ENCODE peak calls at places on chromosomes 6 and 20, in ten cellular contexts. G, N, H, P, I, O, Z, K, F and S are unnamed samples.

GRCh38 chr6:163986313-163986712 is 571.8 kb downstream of the QKI start:
- DNase-seq in G (no peak), N (no peak), H (no peak), P (no peak), I (no peak), O (no peak), Z (no peak), K (no peak), F (no peak), S (no peak)

GRCh38 chr6:45816674-45817297 is 198.9 kb downstream of the CLIC5 start:
- DNase-seq in G (no peak), N (no peak), H (no peak), P (no peak), I (no peak), O (no peak), Z (no peak), K (no peak), F (no peak), S (no peak)

GRCh38 chr6:37919417-37920157 is 100.1 kb downstream of the ZFAND3 start:
- DNase-seq in G (no peak), N (no peak), H (no peak), P (no peak), I (no peak), O (no peak), Z (no peak), K (no peak), F (no peak), S (no peak)

GRCh38 chr6:113632220-113632864 is 224.8 kb upstream of the MARCKS start:
- DNase-seq in G (peak), N (peak), H (no peak), P (no peak), I (peak), O (peak), Z (peak), K (peak), F (peak), S (peak)

GRCh38 chr6:32154514-32155161 is 697 bp downstream of the PPT2 start:
- DNase-seq in G (peak), N (peak), H (peak), P (peak), I (peak), O (peak), Z (no peak), K (peak), F (peak), S (no peak)

GRCh38 chr6:129120856-129121255 is 237.9 kb downstream of the LAMA2 start:
- DNase-seq in G (peak), N (peak), H (no peak), P (no peak), I (no peak), O (no peak), Z (no peak), K (no peak), F (no peak), S (no peak)

GRCh38 chr6:16344756-16345155 is 106.4 kb downstream of the GMPR start:
- DNase-seq in G (no peak), N (no peak), H (no peak), P (no peak), I (no peak), O (no peak), Z (no peak), K (no peak), F (no peak), S (no peak)

GRCh38 chr6:98823845-98824162 is 10.6 kb upstream of the POU3F2 start:
- DNase-seq in G (no peak), N (no peak), H (no peak), P (no peak), I (no peak), O (no peak), Z (no peak), K (no peak), F (no peak), S (no peak)

GRCh38 chr6:1325471-1326309 is 13.8 kb downstream of the FOXQ1 start:
- DNase-seq in G (peak), N (no peak), H (no peak), P (no peak), I (no peak), O (no peak), Z (peak), K (peak), F (no peak), S (peak)

GRCh38 chr20:32675223-32675975 is 1.7 kb upstream of the C20orf203 start:
- DNase-seq in G (no peak), N (no peak), H (no peak), P (no peak), I (no peak), O (no peak), Z (no peak), K (no peak), F (no peak), S (no peak)

GRCh38 chr20:62368629-62369507 is 1.8 kb upstream of the LAMA5 start:
- DNase-seq in G (peak), N (no peak), H (no peak), P (peak), I (no peak), O (no peak), Z (no peak), K (peak), F (no peak), S (no peak)

GRCh38 chr20:32450484-32451061 is 92.4 kb downstream of the ASXL1 start:
- DNase-seq in G (no peak), N (no peak), H (no peak), P (no peak), I (no peak), O (no peak), Z (no peak), K (no peak), F (no peak), S (no peak)

GRCh38 chr20:25058797-25059486 is 1.0 kb upstream of the ACSS1 start:
- DNase-seq in G (no peak), N (peak), H (no peak), P (no peak), I (no peak), O (no peak), Z (no peak), K (no peak), F (peak), S (no peak)

GRCh38 chr6:20126789-20127653 is 85.2 kb downstream of the MBOAT1 start:
- DNase-seq in G (peak), N (peak), H (peak), P (peak), I (peak), O (peak), Z (no peak), K (peak), F (peak), S (peak)

GRCh38 chr20:51661609-51662178 is 106.5 kb downstream of the ATP9A start:
- DNase-seq in G (peak), N (no peak), H (peak), P (no peak), I (no peak), O (peak), Z (no peak), K (peak), F (no peak), S (peak)

GRCh38 chr6:27241443-27241842 is 6.1 kb upstream of the PRSS16 start:
- DNase-seq in G (no peak), N (no peak), H (no peak), P (no peak), I (no peak), O (no peak), Z (no peak), K (no peak), F (no peak), S (peak)

GRCh38 chr20:57398231-57398821 is 7.1 kb downstream of the RBM38 start:
- DNase-seq in G (no peak), N (no peak), H (peak), P (peak), I (peak), O (peak), Z (no peak), K (no peak), F (peak), S (no peak)

GRCh38 chr6:43969158-43969981 is 157.9 kb downstream of the MRPL14 start:
- DNase-seq in G (no peak), N (no peak), H (no peak), P (no peak), I (no peak), O (no peak), Z (no peak), K (no peak), F (no peak), S (no peak)

GRCh38 chr6:105794263-105794662 is 291.9 kb upstream of the PRDM1 start:
- DNase-seq in G (no peak), N (peak), H (no peak), P (no peak), I (peak), O (no peak), Z (no peak), K (no peak), F (peak), S (no peak)

GRCh38 chr20:8082999-8083398 is 49.1 kb upstream of the PLCB1 start:
- DNase-seq in G (no peak), N (peak), H (no peak), P (no peak), I (peak), O (no peak), Z (no peak), K (no peak), F (no peak), S (no peak)

GRCh38 chr6:128111096-128111495 is 210.2 kb upstream of the THEMIS start:
- DNase-seq in G (no peak), N (no peak), H (no peak), P (no peak), I (no peak), O (no peak), Z (no peak), K (no peak), F (no peak), S (no peak)

GRCh38 chr6:132960720-132961119 is 146.4 kb downstream of the RPS12 start:
- DNase-seq in G (peak), N (no peak), H (no peak), P (no peak), I (no peak), O (no peak), Z (no peak), K (peak), F (no peak), S (peak)

GRCh38 chr6:50264995-50265571 is 215.4 kb upstream of the DEFB112 start:
- DNase-seq in G (peak), N (no peak), H (no peak), P (no peak), I (no peak), O (no peak), Z (no peak), K (peak), F (no peak), S (no peak)

GRCh38 chr20:35008411-35009342 is 53.0 kb downstream of the MYH7B start:
- DNase-seq in G (no peak), N (peak), H (no peak), P (no peak), I (no peak), O (no peak), Z (no peak), K (no peak), F (peak), S (no peak)

GRCh38 chr6:51467231-51467952 is 620.0 kb downstream of the PKHD1 start:
- DNase-seq in G (no peak), N (no peak), H (no peak), P (no peak), I (no peak), O (no peak), Z (no peak), K (no peak), F (no peak), S (no peak)

GRCh38 chr6:152404936-152405595 is 232.1 kb downstream of the SYNE1 start:
- DNase-seq in G (peak), N (no peak), H (no peak), P (no peak), I (no peak), O (no peak), Z (no peak), K (peak), F (no peak), S (peak)

GRCh38 chr6:139439278-139439813 is 64.9 kb upstream of the CITED2 start:
- DNase-seq in G (no peak), N (no peak), H (no peak), P (no peak), I (no peak), O (no peak), Z (no peak), K (peak), F (no peak), S (no peak)

GRCh38 chr20:4297141-4297826 is 281.9 kb upstream of the RNF24 start:
- DNase-seq in G (no peak), N (peak), H (no peak), P (no peak), I (no peak), O (no peak), Z (no peak), K (no peak), F (peak), S (no peak)

GRCh38 chr6:26445934-26446667 is 5.8 kb downstream of the BTN3A3 start:
- DNase-seq in G (no peak), N (no peak), H (peak), P (peak), I (no peak), O (peak), Z (no peak), K (no peak), F (no peak), S (no peak)

GRCh38 chr6:165889636-165890403 is 226.8 kb upstream of the PDE10A start:
- DNase-seq in G (peak), N (no peak), H (no peak), P (no peak), I (peak), O (no peak), Z (no peak), K (no peak), F (no peak), S (no peak)

GRCh38 chr6:139686308-139686707 is 311.9 kb upstream of the CITED2 start:
- DNase-seq in G (no peak), N (peak), H (no peak), P (no peak), I (no peak), O (no peak), Z (no peak), K (no peak), F (no peak), S (no peak)

GRCh38 chr6:139595183-139595582 is 220.7 kb upstream of the CITED2 start:
- DNase-seq in G (no peak), N (no peak), H (no peak), P (no peak), I (no peak), O (no peak), Z (no peak), K (peak), F (no peak), S (no peak)

GRCh38 chr6:73073238-73073637 is 152.1 kb downstream of the KHDC1L start:
- DNase-seq in G (no peak), N (no peak), H (no peak), P (no peak), I (no peak), O (no peak), Z (no peak), K (peak), F (no peak), S (no peak)

GRCh38 chr6:116971959-116972358 is 94.9 kb downstream of the RFX6 start:
- DNase-seq in G (no peak), N (no peak), H (no peak), P (peak), I (no peak), O (peak), Z (no peak), K (peak), F (no peak), S (no peak)

GRCh38 chr6:101539510-101540245 is 146.2 kb downstream of the GRIK2 start:
- DNase-seq in G (no peak), N (no peak), H (no peak), P (no peak), I (no peak), O (no peak), Z (peak), K (peak), F (no peak), S (peak)

GRCh38 chr20:22575737-22576136 is 8.6 kb downstream of the FOXA2 start:
- DNase-seq in G (no peak), N (no peak), H (no peak), P (no peak), I (no peak), O (no peak), Z (no peak), K (no peak), F (no peak), S (no peak)

GRCh38 chr6:30781697-30782424 is 37.5 kb upstream of the IER3 start:
- DNase-seq in G (peak), N (peak), H (no peak), P (peak), I (peak), O (no peak), Z (peak), K (peak), F (peak), S (peak)

GRCh38 chr20:828987-829386 is 4.5 kb upstream of the FAM110A start:
- DNase-seq in G (no peak), N (no peak), H (no peak), P (no peak), I (no peak), O (no peak), Z (no peak), K (no peak), F (no peak), S (no peak)